ENCODE peak calls at places on chromosomes 7 and 10, in nine cellular contexts. Q, A, I, W, T, Z, P, Y and H are unnamed samples.

GRCh38 chr10:103618575-103619423 is 125.3 kb downstream of the NEURL1 start:
- DNase-seq in T (no peak), P (no peak), W (peak; percentile 28), Y (no peak), Z (no peak), I (no peak), Q (no peak), A (no peak), H (peak; percentile 69)

GRCh38 chr7:32941996-32942782 is 15.1 kb upstream of the FKBP9 start:
- DNase-seq in A (peak; percentile 27), Z (peak; percentile 71), Q (peak; percentile 31), W (peak; percentile 9), I (no peak), P (peak; percentile 51), Y (peak; percentile 73), T (no peak), H (no peak)

GRCh38 chr10:78408671-78409472 is 375.2 kb downstream of the RPS24 start:
- DNase-seq in I (no peak), P (no peak), Q (no peak), T (peak; percentile 13), Y (no peak), Z (peak; percentile 55), A (no peak), W (no peak), H (no peak)

GRCh38 chr7:63900394-63901203 is 98.0 kb upstream of the ZNF722 start:
- DNase-seq in A (peak; percentile 88), Q (peak; percentile 76), I (no peak), P (peak; percentile 56), T (no peak), Y (no peak), W (no peak), Z (peak; percentile 94), H (no peak)

GRCh38 chr10:133446979-133447378 is 6.8 kb upstream of the SCART1 start:
- DNase-seq in P (no peak), T (no peak), A (no peak), W (no peak), I (no peak), Q (no peak), Y (no peak), Z (no peak), H (no peak)

GRCh38 chr7:151213826-151214225 is 3.5 kb upstream of the H2BK1 start:
- DNase-seq in A (no peak), P (no peak), Z (no peak), I (no peak), W (no peak), Y (no peak), Q (no peak), T (no peak), H (no peak)

GRCh38 chr10:129759214-129760002 is 204.7 kb downstream of the EBF3 start:
- DNase-seq in T (no peak), Y (no peak), I (no peak), Q (no peak), Z (peak; percentile 36), W (no peak), A (no peak), P (no peak), H (no peak)

GRCh38 chr7:55158541-55158940 is 139.7 kb downstream of the EGFR start:
- DNase-seq in Y (peak; percentile 28), P (no peak), W (peak; percentile 47), A (no peak), T (no peak), Q (no peak), Z (no peak), I (no peak), H (no peak)

GRCh38 chr7:93914581-93915066 is 6.9 kb upstream of the GNG11 start:
- DNase-seq in W (no peak), Q (no peak), P (no peak), I (peak; percentile 23), Y (peak; percentile 80), A (no peak), T (peak; percentile 57), Z (no peak), H (no peak)

GRCh38 chr7:155792315-155792960 is 19.8 kb downstream of the SHH start:
- DNase-seq in Z (no peak), T (no peak), A (no peak), I (no peak), Q (no peak), W (no peak), Y (no peak), P (no peak), H (no peak)

GRCh38 chr10:8543361-8544056 is 489.0 kb downstream of the GATA3 start:
- DNase-seq in A (no peak), Q (no peak), I (no peak), Y (no peak), Z (peak; percentile 3), W (no peak), T (no peak), P (no peak), H (no peak)

GRCh38 chr7:28473567-28474266 is 61.4 kb downstream of the CREB5 start:
- DNase-seq in Y (no peak), Q (no peak), I (no peak), P (no peak), Z (no peak), A (no peak), T (no peak), W (no peak), H (no peak)

GRCh38 chr10:133257489-133258065 is 19.1 kb downstream of the ADAM8 start:
- DNase-seq in W (no peak), Z (no peak), T (no peak), P (no peak), Y (peak; percentile 49), Q (no peak), I (no peak), A (peak; percentile 33), H (peak; percentile 64)

GRCh38 chr7:133560900-133561299 is 308.0 kb downstream of the EXOC4 start:
- DNase-seq in Q (no peak), I (no peak), P (no peak), Z (no peak), A (no peak), Y (no peak), T (no peak), W (no peak), H (no peak)

GRCh38 chr10:133390597-133391248 is 3.2 kb upstream of the MTG1 start:
- DNase-seq in P (no peak), T (no peak), Y (no peak), I (no peak), Z (no peak), Q (no peak), W (no peak), A (no peak), H (no peak)

GRCh38 chr7:29748286-29749099 is 57.8 kb upstream of the WIPF3 start:
- DNase-seq in A (no peak), T (peak; percentile 29), I (peak; percentile 4), P (no peak), Z (peak; percentile 55), Y (peak; percentile 72), Q (no peak), W (no peak), H (peak; percentile 71)

GRCh38 chr10:85741626-85742300 is 624.8 kb downstream of the GRID1 start:
- DNase-seq in A (no peak), W (no peak), T (no peak), P (no peak), Z (no peak), Q (no peak), I (no peak), Y (no peak), H (no peak)

GRCh38 chr10:35635576-35635975 is 6.5 kb downstream of the FZD8 start:
- DNase-seq in Z (peak; percentile 46), I (peak; percentile 32), Q (peak; percentile 12), Y (peak; percentile 81), W (no peak), A (no peak), P (no peak), T (no peak), H (peak; percentile 91)